ENCODE peak calls at places on chromosomes 1 and 21, in four cellular contexts. U, A, R and I are unnamed samples.

GRCh38 chr1:155134858-155135415 is 715 bp upstream of the SLC50A1 start:
- DNase-seq in U (peak; percentile 83), A (peak; percentile 97), R (peak; percentile 82), I (peak; percentile 96)

GRCh38 chr1:117586747-117587478 is 18.9 kb upstream of the TENT5C start:
- DNase-seq in U (no peak), A (no peak), R (no peak), I (no peak)

GRCh38 chr21:45559216-45560105 is 17.2 kb upstream of the SLC19A1 start:
- DNase-seq in U (no peak), A (no peak), R (no peak), I (no peak)

GRCh38 chr21:25913488-25913887 is 178.7 kb downstream of the GABPA start:
- DNase-seq in U (no peak), A (no peak), R (no peak), I (no peak)

GRCh38 chr1:161763522-161764098 is 2.5 kb upstream of the ATF6 start:
- DNase-seq in U (no peak), A (no peak), R (peak; percentile 45), I (peak; percentile 32)

GRCh38 chr1:20589331-20590312 is 725 bp downstream of the CDA start:
- DNase-seq in U (no peak), A (peak; percentile 89), R (no peak), I (peak; percentile 88)

GRCh38 chr1:12537906-12538461 is 80.0 kb downstream of the DHRS3 start:
- DNase-seq in U (no peak), A (no peak), R (no peak), I (no peak)

GRCh38 chr1:2230781-2231666 is 2.9 kb downstream of the SKI start:
- DNase-seq in U (no peak), A (no peak), R (peak; percentile 53), I (peak; percentile 28)

GRCh38 chr1:26537951-26538352 is 8.4 kb downstream of the RPS6KA1 start:
- DNase-seq in U (no peak), A (peak; percentile 45), R (peak; percentile 64), I (no peak)

GRCh38 chr1:95326023-95326422 is 92.0 kb downstream of the RWDD3 start:
- DNase-seq in U (no peak), A (no peak), R (no peak), I (no peak)

GRCh38 chr1:79197421-79197820 is 190.9 kb upstream of the ADGRL4 start:
- DNase-seq in U (no peak), A (peak; percentile 38), R (no peak), I (peak; percentile 64)

GRCh38 chr1:18293291-18293690 is 185.7 kb downstream of the IGSF21 start:
- DNase-seq in U (no peak), A (no peak), R (no peak), I (no peak)

GRCh38 chr1:19735419-19736127 is 64.1 kb downstream of the TMCO4 start:
- DNase-seq in U (no peak), A (peak; percentile 98), R (no peak), I (no peak)

GRCh38 chr21:36725793-36726386 is 27.0 kb downstream of the SIM2 start:
- DNase-seq in U (no peak), A (no peak), R (no peak), I (no peak)

GRCh38 chr1:48028218-48028804 is 31.1 kb upstream of the TRABD2B start:
- DNase-seq in U (no peak), A (no peak), R (no peak), I (no peak)

GRCh38 chr1:4004635-4005430 is 104.8 kb upstream of the C1orf174 start:
- DNase-seq in U (no peak), A (no peak), R (no peak), I (no peak)

GRCh38 chr21:33831962-33832659 is 83.5 kb downstream of the ATP5PO start:
- DNase-seq in U (no peak), A (no peak), R (no peak), I (no peak)

GRCh38 chr1:111412839-111413238 is 14.7 kb downstream of the OVGP1 start:
- DNase-seq in U (no peak), A (no peak), R (no peak), I (no peak)

GRCh38 chr1:153682730-153683129 is 4.2 kb downstream of the NPR1 start:
- DNase-seq in U (no peak), A (no peak), R (no peak), I (no peak)

GRCh38 chr1:29259802-29260441 is 23.6 kb downstream of the PTPRU start:
- DNase-seq in U (no peak), A (no peak), R (peak; percentile 99), I (no peak)

GRCh38 chr1:234760303-234760723 is 150.3 kb upstream of the IRF2BP2 start:
- DNase-seq in U (no peak), A (no peak), R (peak; percentile 29), I (no peak)

GRCh38 chr1:1628656-1629429 is 3.1 kb upstream of the MMP23B start:
- DNase-seq in U (no peak), A (no peak), R (no peak), I (no peak)

GRCh38 chr1:30735668-30736498 is 12.5 kb upstream of the MATN1 start:
- DNase-seq in U (no peak), A (no peak), R (no peak), I (no peak)

GRCh38 chr1:91406773-91407389 is 2.2 kb upstream of the HFM1 start:
- DNase-seq in U (no peak), A (no peak), R (no peak), I (no peak)

GRCh38 chr1:11990303-11991032 is 10.2 kb downstream of the MFN2 start:
- DNase-seq in U (no peak), A (peak; percentile 58), R (no peak), I (no peak)

GRCh38 chr1:74822851-74823443 is 90.0 kb downstream of the TYW3 start:
- DNase-seq in U (no peak), A (peak; percentile 59), R (no peak), I (no peak)

GRCh38 chr1:4973341-4973740 is 318.9 kb downstream of the AJAP1 start:
- DNase-seq in U (no peak), A (no peak), R (no peak), I (no peak)

GRCh38 chr1:48030696-48031365 is 33.6 kb upstream of the TRABD2B start:
- DNase-seq in U (no peak), A (no peak), R (no peak), I (no peak)

GRCh38 chr1:78005347-78005722 is 596 bp downstream of the DNAJB4 start:
- DNase-seq in U (no peak), A (no peak), R (no peak), I (no peak)

GRCh38 chr1:175922254-175922881 is 179.0 kb upstream of the TNR start:
- DNase-seq in U (no peak), A (no peak), R (no peak), I (no peak)

GRCh38 chr21:15895142-15896106 is 165.6 kb downstream of the USP25 start:
- DNase-seq in U (no peak), A (peak; percentile 2), R (no peak), I (no peak)

GRCh38 chr1:84000954-84001495 is 2.1 kb upstream of the TTLL7 start:
- DNase-seq in U (no peak), A (no peak), R (no peak), I (no peak)

GRCh38 chr21:39386194-39386593 is 37.3 kb upstream of the HMGN1 start:
- DNase-seq in U (no peak), A (no peak), R (no peak), I (no peak)

GRCh38 chr1:65393345-65393744 is 27.1 kb upstream of the LEPR start:
- DNase-seq in U (no peak), A (peak; percentile 34), R (no peak), I (peak; percentile 17)

GRCh38 chr21:37383066-37383465 is 16.5 kb downstream of the DYRK1A start:
- DNase-seq in U (no peak), A (no peak), R (no peak), I (no peak)

GRCh38 chr1:22848374-22848773 is 124.3 kb downstream of the LACTBL1 start:
- DNase-seq in U (no peak), A (no peak), R (no peak), I (no peak)

DNA sequence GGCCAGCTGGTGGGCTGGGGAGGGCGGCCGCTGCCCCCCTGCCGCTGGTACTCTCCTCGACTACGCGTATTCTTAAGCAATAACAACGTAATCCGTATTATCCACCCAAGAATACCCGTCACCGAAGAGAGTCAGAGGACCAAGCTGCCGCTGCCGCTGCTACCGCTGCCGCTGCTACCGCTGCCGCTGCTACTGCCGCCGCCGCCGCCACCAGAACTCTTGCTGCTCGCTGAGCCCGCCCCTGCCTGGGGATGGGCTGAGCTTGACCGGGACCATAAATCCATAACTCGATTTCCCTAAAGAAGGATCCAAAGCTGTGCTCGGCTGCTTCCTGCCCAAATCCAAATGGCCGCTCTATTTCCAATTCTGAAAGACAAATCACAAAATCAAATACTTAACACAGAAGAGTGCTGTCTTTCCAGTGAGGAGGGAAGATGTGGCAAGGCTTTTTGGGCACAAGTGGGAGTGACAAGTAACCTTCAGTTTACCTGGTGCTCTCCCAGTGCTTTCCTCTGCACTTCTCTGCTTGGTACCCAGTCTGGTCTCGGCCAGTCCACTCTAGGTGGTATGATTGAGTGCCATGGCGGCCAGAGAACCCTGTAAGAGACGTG is 125.3 kb upstream of the DPYD start:
- DNase-seq in U (no peak), A (peak; percentile 51), R (no peak), I (peak; percentile 70)
- H2AFZ ChIP-seq in U (peak overlapping the region; percentile 73), A (peak overlapping the region; percentile 96), R (no peak overlapping the region), I (peak overlapping the region; percentile 95)

DNA sequence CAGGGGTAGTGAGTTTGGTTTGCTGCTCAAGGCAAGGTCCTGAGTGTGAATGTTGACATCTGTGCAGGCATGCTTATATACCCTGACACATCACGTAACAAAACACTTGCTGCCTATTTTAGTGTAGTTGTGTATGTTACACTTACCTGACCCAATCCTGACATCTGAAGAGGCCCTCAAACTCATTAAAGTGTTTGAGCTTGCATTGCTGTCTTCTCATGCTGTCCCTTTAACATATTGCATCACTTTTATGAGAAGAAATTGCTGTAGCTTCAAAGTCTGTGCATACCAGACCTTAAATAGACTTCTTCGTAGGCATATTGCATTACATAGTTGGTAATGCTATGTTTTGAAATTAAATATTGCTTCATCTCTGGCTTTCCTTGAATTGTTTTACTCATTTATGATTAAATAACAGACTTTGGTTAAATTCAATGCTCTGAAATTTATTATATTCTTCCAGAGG is at the start of gene KRTAP19-3:
- DNase-seq in U (no peak), A (no peak), R (no peak), I (no peak)
- H3K9me1 ChIP-seq in U (no peaks in the 10 kb centered on the region), A (no peaks in the 10 kb centered on the region), R (no peaks in the 10 kb centered on the region), I (no peaks in the 10 kb centered on the region)

DNA sequence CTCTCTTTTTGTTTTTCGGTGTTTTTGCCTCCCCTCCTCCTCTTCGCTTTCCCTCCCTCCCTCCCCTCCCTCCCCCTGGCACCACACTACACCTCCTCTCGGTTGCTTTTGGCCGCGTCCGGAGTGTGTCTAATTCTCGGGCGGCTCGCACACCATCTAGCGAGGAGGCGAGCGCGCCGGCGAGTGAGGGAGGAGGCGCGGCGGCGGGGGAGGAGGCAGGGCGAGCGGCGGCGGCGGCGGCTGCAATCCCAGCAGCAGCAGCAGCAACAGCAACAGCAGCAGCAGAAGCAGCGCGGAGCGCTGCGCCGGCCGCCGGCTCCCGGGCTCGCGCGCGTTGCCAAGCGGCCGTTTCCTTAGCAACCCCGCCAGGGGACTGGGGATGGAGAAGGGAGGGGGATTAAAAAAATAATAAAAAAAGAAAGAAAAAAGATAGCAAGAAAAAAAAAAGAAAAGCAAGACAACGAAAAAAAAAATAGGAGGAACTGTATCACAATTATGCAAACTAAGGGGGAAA is 408 bp upstream of the NEGR1 start:
- DNase-seq in U (no peak), A (peak; percentile 89), R (no peak), I (peak; percentile 93)
- H2AFZ ChIP-seq in U (peak overlapping the region; percentile 98), A (peak overlapping the region; percentile 96), R (no peak overlapping the region), I (peak overlapping the region; percentile 88)

DNA sequence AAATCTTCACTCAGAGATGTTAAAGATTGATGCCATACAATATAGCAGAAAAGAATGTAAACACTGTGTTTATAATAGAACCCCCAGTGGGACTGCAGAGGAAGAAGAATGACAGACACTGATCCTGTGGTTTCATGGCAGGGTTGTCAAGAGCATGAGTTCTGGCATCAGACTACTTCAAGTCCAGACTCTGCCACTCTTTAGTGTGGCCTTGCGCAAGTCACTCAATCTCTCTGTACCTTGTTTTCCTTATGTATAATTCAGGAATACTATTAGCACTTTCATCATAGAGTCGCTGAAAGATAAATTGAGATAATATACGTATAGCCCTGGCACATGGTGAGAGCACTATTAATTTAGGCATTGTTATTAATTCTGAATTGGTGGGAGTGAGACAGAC is 38.5 kb upstream of the BCL9 start:
- DNase-seq in U (no peak), A (no peak), R (no peak), I (no peak)
- H3K9me1 ChIP-seq in U (no peaks in the 10 kb centered on the region), A (no peaks in the 10 kb centered on the region), R (no peaks in the 10 kb centered on the region), I (no peaks in the 10 kb centered on the region)